ENCODE peak calls at places on chromosomes 7 and 10, in ten cellular contexts. One of them, this sample, is unnamed.

GRCh38 chr7:142859829-142860228 is 5.0 kb downstream of the EPHB6 start:
- DNase-seq in aorta: no peak
- DNase-seq in stomach: no peak
- DNase-seq in CD8-positive, alpha-beta T cell: no peak
- DNase-seq in BJ: peak; percentile 16
- DNase-seq in uterus: peak; percentile 76
- DNase-seq in sigmoid colon: peak; percentile 66
- DNase-seq in IMR-90: peak; percentile 2
- DNase-seq in gastrocnemius medialis: no peak
- DNase-seq in psoas muscle: peak; percentile 46
- DNase-seq in this sample: no peak

GRCh38 chr10:123948030-123948823 is 56.6 kb upstream of the CPXM2 start:
- DNase-seq in BJ: no peak
- DNase-seq in psoas muscle: no peak
- DNase-seq in aorta: no peak
- DNase-seq in gastrocnemius medialis: no peak
- DNase-seq in uterus: no peak
- DNase-seq in IMR-90: no peak
- DNase-seq in sigmoid colon: no peak
- DNase-seq in CD8-positive, alpha-beta T cell: no peak
- DNase-seq in stomach: no peak
- DNase-seq in this sample: no peak

GRCh38 chr10:24872049-24872789 is 80.2 kb downstream of the PRTFDC1 start:
- DNase-seq in BJ: no peak
- DNase-seq in psoas muscle: no peak
- DNase-seq in aorta: no peak
- DNase-seq in uterus: no peak
- DNase-seq in IMR-90: no peak
- DNase-seq in sigmoid colon: no peak
- DNase-seq in stomach: no peak
- DNase-seq in CD8-positive, alpha-beta T cell: no peak
- DNase-seq in gastrocnemius medialis: no peak
- DNase-seq in this sample: no peak

GRCh38 chr10:125156739-125157472 is 3.5 kb downstream of the CTBP2 start:
- DNase-seq in stomach: peak; percentile 67
- DNase-seq in BJ: no peak
- DNase-seq in CD8-positive, alpha-beta T cell: no peak
- DNase-seq in aorta: no peak
- DNase-seq in IMR-90: no peak
- DNase-seq in sigmoid colon: peak; percentile 35
- DNase-seq in uterus: no peak
- DNase-seq in gastrocnemius medialis: no peak
- DNase-seq in psoas muscle: no peak
- DNase-seq in this sample: no peak

GRCh38 chr10:17214991-17215781 is 12.9 kb upstream of the VIM start:
- DNase-seq in IMR-90: peak; percentile 97
- DNase-seq in psoas muscle: no peak
- DNase-seq in stomach: no peak
- DNase-seq in sigmoid colon: no peak
- DNase-seq in CD8-positive, alpha-beta T cell: no peak
- DNase-seq in aorta: no peak
- DNase-seq in BJ: peak; percentile 90
- DNase-seq in gastrocnemius medialis: no peak
- DNase-seq in uterus: peak; percentile 57
- DNase-seq in this sample: no peak

GRCh38 chr10:80163741-80164341 is 31.3 kb downstream of the PLAC9 start:
- DNase-seq in uterus: peak; percentile 61
- DNase-seq in stomach: peak; percentile 72
- DNase-seq in aorta: peak; percentile 77
- DNase-seq in sigmoid colon: no peak
- DNase-seq in psoas muscle: no peak
- DNase-seq in IMR-90: peak; percentile 90
- DNase-seq in BJ: peak; percentile 63
- DNase-seq in CD8-positive, alpha-beta T cell: no peak
- DNase-seq in gastrocnemius medialis: no peak
- DNase-seq in this sample: no peak

GRCh38 chr10:119316729-119317097 is 109.3 kb downstream of the GRK5 start:
- DNase-seq in sigmoid colon: no peak
- DNase-seq in CD8-positive, alpha-beta T cell: no peak
- DNase-seq in gastrocnemius medialis: no peak
- DNase-seq in aorta: no peak
- DNase-seq in stomach: no peak
- DNase-seq in IMR-90: peak; percentile 92
- DNase-seq in BJ: peak; percentile 53
- DNase-seq in psoas muscle: no peak
- DNase-seq in uterus: peak; percentile 42
- DNase-seq in this sample: no peak

GRCh38 chr10:91598211-91598981 is 34.5 kb downstream of the PPP1R3C start:
- DNase-seq in CD8-positive, alpha-beta T cell: no peak
- DNase-seq in gastrocnemius medialis: no peak
- DNase-seq in psoas muscle: no peak
- DNase-seq in aorta: no peak
- DNase-seq in BJ: peak; percentile 63
- DNase-seq in uterus: no peak
- DNase-seq in sigmoid colon: no peak
- DNase-seq in IMR-90: peak; percentile 80
- DNase-seq in stomach: no peak
- DNase-seq in this sample: no peak

GRCh38 chr7:14385074-14385473 is 395.6 kb upstream of the ETV1 start:
- DNase-seq in CD8-positive, alpha-beta T cell: no peak
- DNase-seq in gastrocnemius medialis: no peak
- DNase-seq in IMR-90: peak; percentile 34
- DNase-seq in psoas muscle: no peak
- DNase-seq in BJ: no peak
- DNase-seq in sigmoid colon: no peak
- DNase-seq in uterus: no peak
- DNase-seq in aorta: no peak
- DNase-seq in stomach: no peak
- DNase-seq in this sample: no peak

GRCh38 chr10:17744395-17744841 is 7.6 kb upstream of the TMEM236 start:
- DNase-seq in aorta: no peak
- DNase-seq in psoas muscle: no peak
- DNase-seq in gastrocnemius medialis: no peak
- DNase-seq in sigmoid colon: no peak
- DNase-seq in uterus: no peak
- DNase-seq in CD8-positive, alpha-beta T cell: no peak
- DNase-seq in IMR-90: no peak
- DNase-seq in BJ: no peak
- DNase-seq in stomach: no peak
- DNase-seq in this sample: no peak

GRCh38 chr7:121298831-121299239 is 30.0 kb upstream of the WNT16 start:
- DNase-seq in uterus: no peak
- DNase-seq in BJ: no peak
- DNase-seq in gastrocnemius medialis: no peak
- DNase-seq in stomach: no peak
- DNase-seq in aorta: no peak
- DNase-seq in psoas muscle: no peak
- DNase-seq in CD8-positive, alpha-beta T cell: no peak
- DNase-seq in sigmoid colon: no peak
- DNase-seq in IMR-90: no peak
- DNase-seq in this sample: no peak

DNA sequence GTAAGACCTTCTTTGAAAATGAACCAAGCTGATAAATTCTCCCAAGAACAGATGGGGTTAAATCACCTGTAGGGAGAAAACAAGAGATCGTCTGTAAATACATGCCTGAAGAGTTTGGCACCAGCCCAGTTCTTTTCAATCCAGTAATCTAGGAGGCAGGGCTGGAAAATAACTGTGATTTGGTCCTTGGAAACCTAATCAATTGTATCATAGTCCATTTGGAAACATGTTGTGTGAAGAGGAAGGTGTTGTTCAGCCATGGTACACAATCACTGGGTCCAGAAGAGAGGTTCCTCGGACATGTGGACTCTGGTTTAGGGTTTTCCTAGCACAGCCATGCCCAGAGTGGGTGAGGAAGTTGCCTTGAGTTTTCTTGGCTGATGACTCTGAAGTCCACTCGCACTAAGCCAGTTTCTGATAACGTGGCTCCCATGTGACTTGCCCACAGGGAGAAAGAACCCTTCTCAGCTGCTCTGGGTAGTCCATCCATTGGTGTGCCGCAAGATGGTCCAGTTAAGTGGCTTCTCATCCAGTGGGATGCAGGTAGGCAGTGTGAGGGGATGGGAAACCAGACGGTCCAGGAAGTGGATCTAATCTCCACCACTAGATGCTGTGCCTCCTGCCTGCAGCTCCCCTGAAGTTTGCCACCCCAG is 5.1 kb downstream of the BLNK start:
- DNase-seq in BJ: no peak
- DNase-seq in sigmoid colon: no peak
- DNase-seq in CD8-positive, alpha-beta T cell: no peak
- DNase-seq in stomach: no peak
- DNase-seq in psoas muscle: no peak
- DNase-seq in uterus: no peak
- DNase-seq in IMR-90: no peak
- DNase-seq in gastrocnemius medialis: no peak
- DNase-seq in aorta: no peak
- DNase-seq in this sample: no peak
- H3K4me3 ChIP-seq in BJ: no peak overlapping the region
- H3K4me3 ChIP-seq in sigmoid colon: no peak overlapping the region
- H3K4me3 ChIP-seq in CD8-positive, alpha-beta T cell: no peak overlapping the region
- H3K4me3 ChIP-seq in stomach: no peak overlapping the region
- H3K4me3 ChIP-seq in psoas muscle: no peak overlapping the region
- H3K4me3 ChIP-seq in uterus: no peak overlapping the region
- H3K4me3 ChIP-seq in IMR-90: no peak overlapping the region
- H3K4me3 ChIP-seq in gastrocnemius medialis: no peak overlapping the region
- H3K4me3 ChIP-seq in aorta: no peak overlapping the region
- H3K4me3 ChIP-seq in this sample: no peak overlapping the region

DNA sequence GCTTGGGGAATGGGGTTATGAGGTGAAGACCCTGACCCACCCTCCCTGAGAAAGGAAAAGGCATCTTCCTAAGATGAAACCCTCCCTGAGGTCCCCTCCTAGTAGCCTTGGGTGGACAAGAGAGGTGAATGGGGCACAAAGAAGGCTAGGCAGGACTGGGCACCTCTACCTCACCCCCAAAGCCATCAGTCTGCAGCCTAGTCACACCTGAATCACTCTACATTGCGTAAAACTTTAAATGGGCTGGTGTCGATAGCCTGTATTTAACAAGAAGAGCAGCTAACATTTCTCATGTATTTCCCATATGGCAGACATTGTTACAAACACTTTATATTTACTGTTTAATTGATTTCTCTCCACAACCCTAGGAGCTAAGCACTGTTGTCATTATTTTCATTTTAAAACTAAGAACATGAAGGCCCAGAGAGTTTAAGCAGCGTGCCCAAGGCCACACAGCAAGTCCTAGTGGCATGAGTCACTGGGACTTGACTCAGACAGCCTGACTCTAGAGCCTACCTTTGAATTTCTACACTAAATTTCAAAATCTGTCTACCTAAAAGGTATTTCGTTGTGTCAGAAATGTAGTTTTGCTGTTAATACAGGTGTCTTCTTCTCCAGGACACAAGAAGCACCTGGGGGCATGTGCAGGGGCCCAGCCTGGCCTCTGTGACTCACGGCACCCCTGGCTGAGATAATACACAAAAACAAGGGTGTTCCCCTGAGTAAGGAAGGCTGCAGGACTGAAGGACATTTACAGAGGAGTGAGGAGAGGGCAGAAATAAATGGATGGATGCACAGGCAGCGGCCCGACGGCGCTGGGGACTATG is 3.4 kb downstream of the AOC1 start:
- DNase-seq in psoas muscle: no peak
- DNase-seq in gastrocnemius medialis: no peak
- DNase-seq in sigmoid colon: peak; percentile 22
- DNase-seq in IMR-90: no peak
- DNase-seq in BJ: no peak
- DNase-seq in aorta: peak; percentile 39
- DNase-seq in uterus: no peak
- DNase-seq in stomach: no peak
- DNase-seq in CD8-positive, alpha-beta T cell: no peak
- DNase-seq in this sample: no peak
- H3K36me3 ChIP-seq in psoas muscle: no peaks in the 10 kb centered on the region
- H3K36me3 ChIP-seq in gastrocnemius medialis: no peaks in the 10 kb centered on the region
- H3K36me3 ChIP-seq in sigmoid colon: no peaks in the 10 kb centered on the region
- H3K36me3 ChIP-seq in IMR-90: no peaks in the 10 kb centered on the region
- H3K36me3 ChIP-seq in BJ: no peaks in the 10 kb centered on the region
- H3K36me3 ChIP-seq in aorta: no peaks in the 10 kb centered on the region
- H3K36me3 ChIP-seq in uterus: no peaks in the 10 kb centered on the region
- H3K36me3 ChIP-seq in stomach: no peaks in the 10 kb centered on the region
- H3K36me3 ChIP-seq in CD8-positive, alpha-beta T cell: no peaks in the 10 kb centered on the region
- H3K36me3 ChIP-seq in this sample: no peaks in the 10 kb centered on the region

GRCh38 chr10:10792681-10793080 is 225.0 kb upstream of the CELF2 start:
- DNase-seq in gastrocnemius medialis: no peak
- DNase-seq in stomach: no peak
- DNase-seq in BJ: peak; percentile 60
- DNase-seq in uterus: no peak
- DNase-seq in CD8-positive, alpha-beta T cell: no peak
- DNase-seq in sigmoid colon: no peak
- DNase-seq in IMR-90: peak; percentile 86
- DNase-seq in psoas muscle: no peak
- DNase-seq in aorta: no peak
- DNase-seq in this sample: no peak

GRCh38 chr10:10794776-10795175 is 222.9 kb upstream of the CELF2 start:
- DNase-seq in aorta: no peak
- DNase-seq in gastrocnemius medialis: no peak
- DNase-seq in IMR-90: peak; percentile 83
- DNase-seq in sigmoid colon: no peak
- DNase-seq in BJ: no peak
- DNase-seq in uterus: no peak
- DNase-seq in stomach: no peak
- DNase-seq in psoas muscle: no peak
- DNase-seq in CD8-positive, alpha-beta T cell: no peak
- DNase-seq in this sample: no peak

GRCh38 chr10:10791869-10792268 is 225.8 kb upstream of the CELF2 start:
- DNase-seq in sigmoid colon: no peak
- DNase-seq in uterus: no peak
- DNase-seq in CD8-positive, alpha-beta T cell: no peak
- DNase-seq in stomach: no peak
- DNase-seq in IMR-90: no peak
- DNase-seq in gastrocnemius medialis: no peak
- DNase-seq in BJ: no peak
- DNase-seq in aorta: no peak
- DNase-seq in psoas muscle: no peak
- DNase-seq in this sample: no peak

GRCh38 chr10:10796061-10796773 is 221.5 kb upstream of the CELF2 start:
- DNase-seq in CD8-positive, alpha-beta T cell: no peak
- DNase-seq in IMR-90: peak; percentile 38
- DNase-seq in uterus: peak; percentile 54
- DNase-seq in BJ: no peak
- DNase-seq in stomach: no peak
- DNase-seq in psoas muscle: no peak
- DNase-seq in aorta: no peak
- DNase-seq in gastrocnemius medialis: no peak
- DNase-seq in sigmoid colon: no peak
- DNase-seq in this sample: no peak

GRCh38 chr10:10794056-10794455 is 223.6 kb upstream of the CELF2 start:
- DNase-seq in sigmoid colon: no peak
- DNase-seq in BJ: no peak
- DNase-seq in stomach: no peak
- DNase-seq in psoas muscle: no peak
- DNase-seq in IMR-90: no peak
- DNase-seq in gastrocnemius medialis: no peak
- DNase-seq in aorta: no peak
- DNase-seq in CD8-positive, alpha-beta T cell: no peak
- DNase-seq in uterus: no peak
- DNase-seq in this sample: no peak
- H3K4me3 ChIP-seq in sigmoid colon: no peak overlapping the region
- H3K4me3 ChIP-seq in BJ: no peak overlapping the region
- H3K4me3 ChIP-seq in stomach: no peak overlapping the region
- H3K4me3 ChIP-seq in psoas muscle: no peak overlapping the region
- H3K4me3 ChIP-seq in IMR-90: no peak overlapping the region
- H3K4me3 ChIP-seq in gastrocnemius medialis: no peak overlapping the region
- H3K4me3 ChIP-seq in aorta: no peak overlapping the region
- H3K4me3 ChIP-seq in CD8-positive, alpha-beta T cell: no peak overlapping the region
- H3K4me3 ChIP-seq in uterus: no peak overlapping the region
- H3K4me3 ChIP-seq in this sample: no peak overlapping the region

GRCh38 chr10:114483575-114483974 is 79.3 kb upstream of the AFAP1L2 start:
- DNase-seq in IMR-90: no peak
- DNase-seq in CD8-positive, alpha-beta T cell: no peak
- DNase-seq in psoas muscle: no peak
- DNase-seq in gastrocnemius medialis: no peak
- DNase-seq in uterus: no peak
- DNase-seq in BJ: no peak
- DNase-seq in aorta: no peak
- DNase-seq in sigmoid colon: no peak
- DNase-seq in stomach: peak; percentile 57
- DNase-seq in this sample: no peak
- H3K36me3 ChIP-seq in IMR-90: peaks cover 4% of the 10 kb centered on the region
- H3K36me3 ChIP-seq in CD8-positive, alpha-beta T cell: peaks cover 55% of the 10 kb centered on the region
- H3K36me3 ChIP-seq in psoas muscle: peaks cover 3% of the 10 kb centered on the region
- H3K36me3 ChIP-seq in gastrocnemius medialis: peaks cover 7% of the 10 kb centered on the region
- H3K36me3 ChIP-seq in uterus: no peaks in the 10 kb centered on the region
- H3K36me3 ChIP-seq in BJ: no peaks in the 10 kb centered on the region
- H3K36me3 ChIP-seq in aorta: no peaks in the 10 kb centered on the region
- H3K36me3 ChIP-seq in sigmoid colon: no peaks in the 10 kb centered on the region
- H3K36me3 ChIP-seq in stomach: peaks cover 49% of the 10 kb centered on the region
- H3K36me3 ChIP-seq in this sample: no peaks in the 10 kb centered on the region

This sample was measured in H7.